ENCODE peak calls at places on chromosomes 11 and 22, in nine cellular contexts. One of them, this sample, is unnamed.

GRCh38 chr11:93623938-93624337 is 37.5 kb upstream of the CEP295 start:
- DNase-seq in PC-3: no peak
- DNase-seq in central memory CD8-positive, alpha-beta T cell: no peak
- DNase-seq in lower lobe of right lung: no peak
- DNase-seq in EH: no peak
- DNase-seq in GF-D8: no peak
- DNase-seq in endothelial cell: no peak
- DNase-seq in left ventricle myocardium superior: no peak
- DNase-seq in GM04504: no peak
- DNase-seq in this sample: no peak

GRCh38 chr11:125110996-125111340 is 458 bp downstream of the TMEM218 start:
- DNase-seq in PC-3: no peak
- DNase-seq in central memory CD8-positive, alpha-beta T cell: no peak
- DNase-seq in lower lobe of right lung: no peak
- DNase-seq in EH: peak; percentile 18
- DNase-seq in GF-D8: no peak
- DNase-seq in endothelial cell: no peak
- DNase-seq in left ventricle myocardium superior: no peak
- DNase-seq in GM04504: no peak
- DNase-seq in this sample: no peak

GRCh38 chr11:124865181-124865901 is at the start of gene ROBO3:
- DNase-seq in PC-3: no peak
- DNase-seq in central memory CD8-positive, alpha-beta T cell: no peak
- DNase-seq in lower lobe of right lung: no peak
- DNase-seq in EH: no peak
- DNase-seq in GF-D8: no peak
- DNase-seq in endothelial cell: no peak
- DNase-seq in left ventricle myocardium superior: no peak
- DNase-seq in GM04504: no peak
- DNase-seq in this sample: peak; percentile 48

GRCh38 chr11:122340607-122341006 is 224.6 kb upstream of the BLID start:
- DNase-seq in PC-3: no peak
- DNase-seq in central memory CD8-positive, alpha-beta T cell: no peak
- DNase-seq in lower lobe of right lung: no peak
- DNase-seq in EH: no peak
- DNase-seq in GF-D8: no peak
- DNase-seq in endothelial cell: no peak
- DNase-seq in left ventricle myocardium superior: no peak
- DNase-seq in GM04504: no peak
- DNase-seq in this sample: no peak

GRCh38 chr11:45736424-45736823 is 68.5 kb upstream of the SLC35C1 start:
- DNase-seq in PC-3: peak; percentile 8
- DNase-seq in central memory CD8-positive, alpha-beta T cell: no peak
- DNase-seq in lower lobe of right lung: no peak
- DNase-seq in EH: peak; percentile 4
- DNase-seq in GF-D8: no peak
- DNase-seq in endothelial cell: no peak
- DNase-seq in left ventricle myocardium superior: no peak
- DNase-seq in GM04504: peak; percentile 17
- DNase-seq in this sample: no peak

GRCh38 chr11:45538363-45538762 is 127.1 kb downstream of the CHST1 start:
- DNase-seq in PC-3: no peak
- DNase-seq in central memory CD8-positive, alpha-beta T cell: no peak
- DNase-seq in lower lobe of right lung: no peak
- DNase-seq in EH: no peak
- DNase-seq in GF-D8: no peak
- DNase-seq in endothelial cell: no peak
- DNase-seq in left ventricle myocardium superior: peak; percentile 57
- DNase-seq in GM04504: no peak
- DNase-seq in this sample: no peak

GRCh38 chr11:9962722-9963121 is 298.8 kb downstream of the SWAP70 start:
- DNase-seq in PC-3: no peak
- DNase-seq in central memory CD8-positive, alpha-beta T cell: no peak
- DNase-seq in lower lobe of right lung: no peak
- DNase-seq in EH: no peak
- DNase-seq in GF-D8: no peak
- DNase-seq in endothelial cell: no peak
- DNase-seq in left ventricle myocardium superior: no peak
- DNase-seq in GM04504: no peak
- DNase-seq in this sample: no peak

GRCh38 chr22:46450931-46451660 is 86.3 kb downstream of the CELSR1 start:
- DNase-seq in PC-3: peak; percentile 25
- DNase-seq in central memory CD8-positive, alpha-beta T cell: no peak
- DNase-seq in lower lobe of right lung: no peak
- DNase-seq in EH: no peak
- DNase-seq in GF-D8: no peak
- DNase-seq in endothelial cell: no peak
- DNase-seq in left ventricle myocardium superior: no peak
- DNase-seq in GM04504: no peak
- DNase-seq in this sample: no peak

GRCh38 chr11:127733552-127733951 is 733.0 kb upstream of the KIRREL3 start:
- DNase-seq in PC-3: no peak
- DNase-seq in central memory CD8-positive, alpha-beta T cell: no peak
- DNase-seq in lower lobe of right lung: no peak
- DNase-seq in EH: no peak
- DNase-seq in GF-D8: no peak
- DNase-seq in endothelial cell: peak; percentile 62
- DNase-seq in left ventricle myocardium superior: no peak
- DNase-seq in GM04504: no peak
- DNase-seq in this sample: no peak

GRCh38 chr11:9269492-9270030 is 4.4 kb upstream of the DENND5A start:
- DNase-seq in PC-3: no peak
- DNase-seq in central memory CD8-positive, alpha-beta T cell: no peak
- DNase-seq in lower lobe of right lung: no peak
- DNase-seq in EH: peak; percentile 48
- DNase-seq in GF-D8: no peak
- DNase-seq in endothelial cell: no peak
- DNase-seq in left ventricle myocardium superior: no peak
- DNase-seq in GM04504: no peak
- DNase-seq in this sample: no peak

GRCh38 chr11:108906329-108906728 is 241.5 kb downstream of the DDX10 start:
- DNase-seq in PC-3: peak; percentile 87
- DNase-seq in central memory CD8-positive, alpha-beta T cell: no peak
- DNase-seq in lower lobe of right lung: no peak
- DNase-seq in EH: peak; percentile 94
- DNase-seq in GF-D8: no peak
- DNase-seq in endothelial cell: no peak
- DNase-seq in left ventricle myocardium superior: no peak
- DNase-seq in GM04504: no peak
- DNase-seq in this sample: no peak

GRCh38 chr11:76604652-76605241 is 65.8 kb downstream of the LRRC32 start:
- DNase-seq in PC-3: no peak
- DNase-seq in central memory CD8-positive, alpha-beta T cell: no peak
- DNase-seq in lower lobe of right lung: no peak
- DNase-seq in EH: peak; percentile 81
- DNase-seq in GF-D8: no peak
- DNase-seq in endothelial cell: no peak
- DNase-seq in left ventricle myocardium superior: peak; percentile 78
- DNase-seq in GM04504: peak; percentile 86
- DNase-seq in this sample: no peak

GRCh38 chr22:25334091-25334490 is 114.7 kb downstream of the CRYBB2 start:
- DNase-seq in PC-3: peak; percentile 22
- DNase-seq in central memory CD8-positive, alpha-beta T cell: no peak
- DNase-seq in lower lobe of right lung: no peak
- DNase-seq in EH: no peak
- DNase-seq in GF-D8: no peak
- DNase-seq in endothelial cell: peak; percentile 97
- DNase-seq in left ventricle myocardium superior: peak; percentile 55
- DNase-seq in GM04504: no peak
- DNase-seq in this sample: peak; percentile 87

GRCh38 chr11:120810251-120810650 is 213.7 kb upstream of the TBCEL start:
- DNase-seq in PC-3: no peak
- DNase-seq in central memory CD8-positive, alpha-beta T cell: no peak
- DNase-seq in lower lobe of right lung: no peak
- DNase-seq in EH: no peak
- DNase-seq in GF-D8: no peak
- DNase-seq in endothelial cell: no peak
- DNase-seq in left ventricle myocardium superior: no peak
- DNase-seq in GM04504: no peak
- DNase-seq in this sample: no peak

GRCh38 chr11:46361283-46362145 is 14.3 kb downstream of the DGKZ start:
- DNase-seq in PC-3: no peak
- DNase-seq in central memory CD8-positive, alpha-beta T cell: no peak
- DNase-seq in lower lobe of right lung: peak; percentile 83
- DNase-seq in EH: peak; percentile 59
- DNase-seq in GF-D8: peak; percentile 49
- DNase-seq in endothelial cell: no peak
- DNase-seq in left ventricle myocardium superior: peak; percentile 81
- DNase-seq in GM04504: no peak
- DNase-seq in this sample: no peak

GRCh38 chr11:108512706-108513105 is 14.5 kb upstream of the POGLUT3 start:
- DNase-seq in PC-3: no peak
- DNase-seq in central memory CD8-positive, alpha-beta T cell: no peak
- DNase-seq in lower lobe of right lung: no peak
- DNase-seq in EH: peak; percentile 8
- DNase-seq in GF-D8: no peak
- DNase-seq in endothelial cell: no peak
- DNase-seq in left ventricle myocardium superior: no peak
- DNase-seq in GM04504: no peak
- DNase-seq in this sample: no peak

GRCh38 chr11:33635161-33635560 is 65.5 kb downstream of the C11orf91 start:
- DNase-seq in PC-3: no peak
- DNase-seq in central memory CD8-positive, alpha-beta T cell: no peak
- DNase-seq in lower lobe of right lung: no peak
- DNase-seq in EH: peak; percentile 58
- DNase-seq in GF-D8: no peak
- DNase-seq in endothelial cell: no peak
- DNase-seq in left ventricle myocardium superior: peak; percentile 75
- DNase-seq in GM04504: peak; percentile 83
- DNase-seq in this sample: no peak

GRCh38 chr22:47333625-47334024 is 571.2 kb downstream of the TBC1D22A start:
- DNase-seq in PC-3: peak; percentile 42
- DNase-seq in central memory CD8-positive, alpha-beta T cell: no peak
- DNase-seq in lower lobe of right lung: no peak
- DNase-seq in EH: peak; percentile 67
- DNase-seq in GF-D8: no peak
- DNase-seq in endothelial cell: no peak
- DNase-seq in left ventricle myocardium superior: no peak
- DNase-seq in GM04504: peak; percentile 16
- DNase-seq in this sample: no peak

GRCh38 chr11:2258501-2259465 is 11.6 kb downstream of the ASCL2 start:
- DNase-seq in PC-3: no peak
- DNase-seq in central memory CD8-positive, alpha-beta T cell: no peak
- DNase-seq in lower lobe of right lung: no peak
- DNase-seq in EH: no peak
- DNase-seq in GF-D8: no peak
- DNase-seq in endothelial cell: no peak
- DNase-seq in left ventricle myocardium superior: no peak
- DNase-seq in GM04504: no peak
- DNase-seq in this sample: no peak

GRCh38 chr11:2091112-2091746 is 48.0 kb downstream of the IGF2 start:
- DNase-seq in PC-3: no peak
- DNase-seq in central memory CD8-positive, alpha-beta T cell: no peak
- DNase-seq in lower lobe of right lung: peak; percentile 12
- DNase-seq in EH: no peak
- DNase-seq in GF-D8: no peak
- DNase-seq in endothelial cell: no peak
- DNase-seq in left ventricle myocardium superior: no peak
- DNase-seq in GM04504: no peak
- DNase-seq in this sample: no peak

GRCh38 chr11:73597956-73598718 is at the start of gene FAM168A:
- DNase-seq in PC-3: peak; percentile 97
- DNase-seq in central memory CD8-positive, alpha-beta T cell: peak; percentile 67
- DNase-seq in lower lobe of right lung: peak; percentile 98
- DNase-seq in EH: peak; percentile 98
- DNase-seq in GF-D8: peak; percentile 87
- DNase-seq in endothelial cell: peak; percentile 92
- DNase-seq in left ventricle myocardium superior: peak; percentile 99
- DNase-seq in GM04504: peak; percentile 96
- DNase-seq in this sample: peak; percentile 98

GRCh38 chr11:44805596-44805995 is 78.8 kb downstream of the TSPAN18 start:
- DNase-seq in PC-3: no peak
- DNase-seq in central memory CD8-positive, alpha-beta T cell: no peak
- DNase-seq in lower lobe of right lung: no peak
- DNase-seq in EH: peak; percentile 39
- DNase-seq in GF-D8: no peak
- DNase-seq in endothelial cell: no peak
- DNase-seq in left ventricle myocardium superior: no peak
- DNase-seq in GM04504: no peak
- DNase-seq in this sample: no peak

GRCh38 chr22:40020956-40021355 is 26.2 kb downstream of the FAM83F start:
- DNase-seq in PC-3: no peak
- DNase-seq in central memory CD8-positive, alpha-beta T cell: no peak
- DNase-seq in lower lobe of right lung: no peak
- DNase-seq in EH: no peak
- DNase-seq in GF-D8: no peak
- DNase-seq in endothelial cell: no peak
- DNase-seq in left ventricle myocardium superior: no peak
- DNase-seq in GM04504: no peak
- DNase-seq in this sample: no peak

GRCh38 chr11:125070699-125071254 is 7.7 kb downstream of the SLC37A2 start:
- DNase-seq in PC-3: peak; percentile 87
- DNase-seq in central memory CD8-positive, alpha-beta T cell: no peak
- DNase-seq in lower lobe of right lung: peak; percentile 87
- DNase-seq in EH: peak; percentile 61
- DNase-seq in GF-D8: peak; percentile 100
- DNase-seq in endothelial cell: no peak
- DNase-seq in left ventricle myocardium superior: peak; percentile 69
- DNase-seq in GM04504: no peak
- DNase-seq in this sample: no peak

GRCh38 chr11:109729761-109730160 is 307.8 kb downstream of the C11orf87 start:
- DNase-seq in PC-3: no peak
- DNase-seq in central memory CD8-positive, alpha-beta T cell: no peak
- DNase-seq in lower lobe of right lung: no peak
- DNase-seq in EH: no peak
- DNase-seq in GF-D8: no peak
- DNase-seq in endothelial cell: no peak
- DNase-seq in left ventricle myocardium superior: no peak
- DNase-seq in GM04504: no peak
- DNase-seq in this sample: no peak

GRCh38 chr22:27715078-27715477 is 86.5 kb downstream of the MN1 start:
- DNase-seq in PC-3: no peak
- DNase-seq in central memory CD8-positive, alpha-beta T cell: no peak
- DNase-seq in lower lobe of right lung: no peak
- DNase-seq in EH: no peak
- DNase-seq in GF-D8: no peak
- DNase-seq in endothelial cell: no peak
- DNase-seq in left ventricle myocardium superior: no peak
- DNase-seq in GM04504: no peak
- DNase-seq in this sample: peak; percentile 80

GRCh38 chr11:113721462-113722066 is 15.5 kb upstream of the TMPRSS5 start:
- DNase-seq in PC-3: no peak
- DNase-seq in central memory CD8-positive, alpha-beta T cell: no peak
- DNase-seq in lower lobe of right lung: no peak
- DNase-seq in EH: no peak
- DNase-seq in GF-D8: no peak
- DNase-seq in endothelial cell: no peak
- DNase-seq in left ventricle myocardium superior: no peak
- DNase-seq in GM04504: no peak
- DNase-seq in this sample: no peak

GRCh38 chr11:57751676-57752253 is at the start of gene BTBD18:
- DNase-seq in PC-3: peak; percentile 79
- DNase-seq in central memory CD8-positive, alpha-beta T cell: no peak
- DNase-seq in lower lobe of right lung: no peak
- DNase-seq in EH: peak; percentile 57
- DNase-seq in GF-D8: no peak
- DNase-seq in endothelial cell: peak; percentile 38
- DNase-seq in left ventricle myocardium superior: no peak
- DNase-seq in GM04504: no peak
- DNase-seq in this sample: peak; percentile 70

GRCh38 chr22:45709866-45710265 is 38.2 kb downstream of the ATXN10 start:
- DNase-seq in PC-3: peak; percentile 68
- DNase-seq in central memory CD8-positive, alpha-beta T cell: no peak
- DNase-seq in lower lobe of right lung: no peak
- DNase-seq in EH: peak; percentile 88
- DNase-seq in GF-D8: no peak
- DNase-seq in endothelial cell: no peak
- DNase-seq in left ventricle myocardium superior: no peak
- DNase-seq in GM04504: peak; percentile 40
- DNase-seq in this sample: no peak

GRCh38 chr11:12587333-12587997 is 86.8 kb upstream of the TEAD1 start:
- DNase-seq in PC-3: peak; percentile 91
- DNase-seq in central memory CD8-positive, alpha-beta T cell: no peak
- DNase-seq in lower lobe of right lung: no peak
- DNase-seq in EH: peak; percentile 77
- DNase-seq in GF-D8: no peak
- DNase-seq in endothelial cell: peak; percentile 8
- DNase-seq in left ventricle myocardium superior: no peak
- DNase-seq in GM04504: no peak
- DNase-seq in this sample: no peak

GRCh38 chr11:66686801-66687750 is 9.4 kb upstream of the RBM4B start:
- DNase-seq in PC-3: no peak
- DNase-seq in central memory CD8-positive, alpha-beta T cell: no peak
- DNase-seq in lower lobe of right lung: no peak
- DNase-seq in EH: no peak
- DNase-seq in GF-D8: no peak
- DNase-seq in endothelial cell: no peak
- DNase-seq in left ventricle myocardium superior: no peak
- DNase-seq in GM04504: no peak
- DNase-seq in this sample: no peak

This sample was measured in neural progenitor cell.